ENCODE peak calls at places on chromosome 6, in five cellular contexts. L is HepG2, B is HCT116, C is H1, N is GM12878. W is an unnamed sample.

GRCh38 chr6:139251377-139252017 is 40.3 kb downstream of the TXLNB start:
- DNase-seq in L (no peak), B (no peak), C (no peak), N (no peak), W (no peak)

GRCh38 chr6:134111062-134111677 is 58.7 kb upstream of the SLC2A12 start:
- DNase-seq in L (peak; percentile 82), B (peak; percentile 58), C (no peak), N (no peak), W (peak; percentile 40)

GRCh38 chr6:130293800-130294199 is 71.0 kb upstream of the SAMD3 start:
- DNase-seq in L (peak; percentile 23), B (peak; percentile 45), C (no peak), N (peak; percentile 8), W (peak; percentile 66)

GRCh38 chr6:72425003-72425681 is 196.7 kb upstream of the KCNQ5 start:
- DNase-seq in L (no peak), B (no peak), C (no peak), N (no peak), W (no peak)

GRCh38 chr6:129402244-129402643 is 307.7 kb downstream of the ARHGAP18 start:
- DNase-seq in L (no peak), B (no peak), C (no peak), N (no peak), W (no peak)

GRCh38 chr6:135498178-135498841 is 770 bp upstream of the AHI1 start:
- DNase-seq in L (peak; percentile 84), B (peak; percentile 69), C (no peak), N (no peak), W (no peak)

GRCh38 chr6:97841763-97842162 is 558.7 kb upstream of the MMS22L start:
- DNase-seq in L (no peak), B (no peak), C (no peak), N (no peak), W (no peak)

GRCh38 chr6:123747515-123747914 is 56.1 kb upstream of the NKAIN2 start:
- DNase-seq in L (no peak), B (no peak), C (no peak), N (no peak), W (no peak)

GRCh38 chr6:148758492-148758891 is 11.7 kb downstream of the UST start:
- DNase-seq in L (no peak), B (no peak), C (no peak), N (peak; percentile 98), W (no peak)

DNA sequence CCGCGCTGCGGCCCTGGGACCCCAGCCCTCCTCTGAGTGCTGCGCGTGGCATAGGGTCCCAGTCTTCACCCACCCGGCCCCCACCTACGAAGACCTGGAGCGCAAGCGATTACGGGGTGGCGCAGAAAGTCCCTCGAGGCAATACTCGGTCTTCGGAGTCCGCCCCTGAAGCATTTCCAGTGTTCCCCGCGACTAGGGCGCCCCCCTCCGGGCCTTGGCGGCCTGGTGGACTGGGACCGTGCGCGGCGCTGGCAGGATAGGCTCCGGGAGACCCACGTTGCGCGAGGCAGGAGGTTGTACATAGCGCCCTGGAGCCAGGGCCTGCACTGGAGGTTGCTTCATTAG is 640 bp upstream of the MAP3K5 start:
- DNase-seq in L (peak; percentile 21), B (peak; percentile 65), C (peak; percentile 93), N (no peak), W (no peak)
- TF ChIP-seq POLR2AphosphoS5 in L (no peak), B (no peak), C (no peak), N (peak; percentile 44), W (peak; percentile 48)

DNA sequence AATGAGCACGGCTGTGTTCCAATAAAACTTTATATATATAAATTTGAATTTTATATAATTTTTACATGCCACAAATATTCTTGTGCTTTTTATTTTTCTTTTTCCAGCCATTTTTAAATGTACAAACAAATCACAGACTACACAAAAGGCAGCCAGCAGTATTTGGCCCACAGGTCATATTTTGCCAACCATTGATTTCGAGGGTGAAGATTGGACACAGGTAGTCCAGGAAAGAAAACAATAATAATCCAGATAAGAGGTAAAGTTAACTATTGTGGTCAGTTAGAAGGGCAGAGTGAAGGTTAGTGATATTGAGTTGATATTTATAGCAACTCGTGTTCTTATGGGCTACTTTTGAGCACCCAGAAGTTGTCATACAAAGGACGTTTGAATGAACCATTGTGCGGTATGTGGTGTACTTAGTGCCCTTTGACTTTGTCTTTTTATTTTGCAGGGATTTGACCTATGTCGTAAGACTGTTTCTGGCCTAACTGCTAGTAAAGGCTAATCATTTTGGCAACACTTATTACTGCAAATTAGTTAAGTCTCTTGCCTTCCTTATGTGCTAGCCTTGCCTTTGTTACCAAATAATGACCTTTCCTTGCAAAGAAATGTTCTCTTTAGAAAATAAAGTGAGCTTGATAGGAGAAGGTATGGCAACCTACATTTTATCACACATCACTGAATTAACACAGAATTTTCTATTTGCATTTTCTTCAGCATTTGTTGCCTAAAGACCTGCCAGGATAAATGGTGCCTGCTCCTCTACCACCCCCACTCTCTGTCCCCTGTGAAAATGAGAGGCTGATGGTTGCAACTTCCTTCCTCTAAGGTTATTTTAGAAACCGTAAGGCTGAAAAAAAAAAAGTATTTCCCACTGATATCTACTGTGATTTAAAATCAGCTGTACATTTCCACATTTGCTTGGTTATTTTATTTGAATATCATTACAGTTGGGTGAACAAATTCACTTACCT is 493.9 kb upstream of the SOX4 start:
- DNase-seq in L (peak; percentile 52), B (no peak), C (no peak), N (peak; percentile 27), W (no peak)
- H3K4me3 ChIP-seq in L (no peak overlapping the region), B (no peak overlapping the region), C (no peak overlapping the region), N (no peak overlapping the region), W (no peak overlapping the region)

DNA sequence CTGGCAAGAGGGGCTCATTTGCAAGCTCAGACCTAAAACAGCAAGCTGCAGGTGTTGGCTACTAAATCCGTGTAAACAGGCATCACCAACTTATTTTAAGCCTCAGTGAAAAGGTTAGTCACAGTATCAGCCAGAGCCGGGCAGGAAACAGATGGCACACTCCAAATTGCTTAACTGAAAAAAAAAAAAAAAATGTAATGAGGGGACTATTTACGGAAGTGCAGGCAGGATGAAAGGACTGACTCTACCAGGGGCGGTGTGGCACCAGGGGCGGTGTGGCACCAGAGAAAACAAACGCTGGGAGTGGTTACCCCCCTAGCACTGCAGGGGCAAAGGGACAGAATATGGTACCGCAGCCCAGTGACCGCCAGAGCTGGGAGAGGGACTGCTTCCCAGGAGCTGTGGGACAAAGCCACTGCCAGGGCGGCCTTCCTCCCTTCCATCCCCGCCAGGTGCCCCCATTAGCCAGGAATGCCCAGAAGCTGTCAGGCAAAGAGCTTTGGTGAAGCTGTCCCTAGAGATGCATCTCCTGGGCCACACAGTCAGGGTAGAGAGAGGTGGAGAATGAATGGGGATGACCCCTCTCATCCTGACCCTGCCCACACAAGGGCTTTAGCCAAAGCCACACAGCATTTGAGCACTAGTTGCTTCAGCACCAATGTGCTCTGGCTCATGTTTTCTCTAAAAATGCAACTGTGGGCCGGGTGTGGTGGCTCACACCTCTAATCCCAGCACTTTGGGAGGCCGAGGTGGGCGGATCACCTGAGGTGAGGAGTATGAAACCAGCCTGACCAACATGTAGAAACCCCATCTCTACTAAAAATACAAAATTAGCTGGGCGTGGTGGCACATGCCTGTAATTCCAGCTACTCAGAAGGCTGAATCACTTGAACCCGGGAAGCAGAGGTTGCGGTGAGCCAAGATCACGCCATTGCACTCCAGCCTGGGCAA is 39.6 kb upstream of the GFOD1 start:
- DNase-seq in L (no peak), B (no peak), C (peak; percentile 44), N (peak; percentile 69), W (no peak)
- H3K9ac ChIP-seq in L (no peak overlapping the region), B (no peak overlapping the region), C (no peak overlapping the region), N (no peak overlapping the region), W (no peak overlapping the region)

DNA sequence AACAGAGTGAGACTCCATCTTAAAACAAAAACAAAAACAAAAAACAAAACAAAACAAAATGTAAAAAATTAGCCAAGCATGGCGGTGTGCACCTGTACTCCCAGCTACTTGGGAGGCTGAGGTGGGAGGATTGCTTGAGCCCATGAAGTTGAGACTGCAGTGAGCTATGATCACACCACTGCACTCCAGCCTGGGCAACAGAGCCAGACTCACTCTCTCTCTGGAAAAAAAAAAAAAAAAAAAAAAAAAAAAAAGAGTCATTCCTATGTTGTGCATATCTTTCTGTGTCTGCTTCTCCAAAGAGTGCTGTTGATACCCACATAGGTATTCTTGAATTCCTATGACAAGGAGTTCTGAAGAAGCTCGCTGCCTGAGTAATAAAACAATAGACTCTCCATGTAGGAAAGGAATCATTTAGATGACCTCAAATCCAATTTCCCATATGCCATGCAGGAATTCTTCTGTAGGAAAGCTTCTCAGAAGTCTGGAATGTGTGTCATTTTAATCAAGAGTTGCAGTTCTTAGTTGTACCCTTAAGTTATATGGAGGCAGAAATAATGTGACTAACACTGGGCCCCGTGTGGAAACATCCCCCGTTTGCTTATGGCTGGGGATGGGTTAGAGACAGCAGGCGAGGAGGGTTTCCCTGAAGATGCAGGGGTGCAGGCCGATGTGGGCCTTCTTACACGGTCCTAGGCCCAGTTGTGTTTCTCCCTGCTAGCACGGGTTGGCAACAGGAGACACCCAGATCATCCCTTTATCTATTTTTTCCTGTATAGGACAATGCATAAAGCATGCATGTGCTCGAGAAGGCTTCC is 79.4 kb downstream of the ZDHHC14 start:
- DNase-seq in L (no peak), B (no peak), C (no peak), N (no peak), W (no peak)
- TF ChIP-seq POLR2AphosphoS5 in L (no peak), B (no peak), C (no peak), N (no peak), W (no peak)

GRCh38 chr6:36196049-36196879 is at the start of gene BRPF3:
- DNase-seq in L (peak; percentile 73), B (no peak), C (peak; percentile 85), N (no peak), W (no peak)
- H3K4me3 ChIP-seq in L (peak within 1 kb of the TSS; percentile 81), B (peak within 1 kb of the TSS; percentile 53), C (peak within 1 kb of the TSS; percentile 83), N (peak within 1 kb of the TSS; percentile 79), W (peak within 1 kb of the TSS; percentile 77)

DNA sequence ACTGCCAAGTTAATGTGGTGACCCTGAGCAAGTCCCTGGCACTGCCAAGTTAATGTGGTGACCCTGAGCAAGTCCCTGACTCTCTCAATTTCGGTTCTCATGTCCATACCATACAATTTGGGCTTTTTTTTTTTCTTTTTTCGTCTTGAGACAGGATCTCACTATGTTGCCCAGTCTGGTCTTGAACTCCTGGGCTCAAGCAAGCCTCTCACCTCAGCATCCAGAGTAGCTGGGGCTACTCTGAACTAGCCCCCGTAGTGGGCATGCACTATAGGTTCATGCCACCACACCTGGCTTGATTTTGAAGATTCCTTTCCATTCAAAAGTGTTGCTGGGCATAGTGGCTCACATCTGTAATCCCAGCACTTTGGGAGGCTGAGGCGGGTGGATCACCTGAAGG is 100.0 kb upstream of the FOXP4 start:
- DNase-seq in L (no peak), B (no peak), C (no peak), N (no peak), W (no peak)
- H3K9ac ChIP-seq in L (no peak overlapping the region), B (no peak overlapping the region), C (no peak overlapping the region), N (no peak overlapping the region), W (no peak overlapping the region)

GRCh38 chr6:19180348-19181073 is 656.7 kb upstream of the ID4 start:
- DNase-seq in L (no peak), B (no peak), C (no peak), N (no peak), W (no peak)
- TF ChIP-seq POLR2AphosphoS5 in L (no peak), B (no peak), C (no peak), N (no peak), W (no peak)